ENCODE peak calls at places on chromosomes 3 and 15, in eight cellular contexts. Y, B, N, U, M, W, T and G are unnamed samples.

GRCh38 chr3:111282024-111282423 is 210.4 kb downstream of the NECTIN3 start:
- DNase-seq in W (no peak), B (no peak), T (no peak), N (no peak), U (no peak), M (no peak), Y (no peak), G (no peak)

GRCh38 chr15:43776718-43777292 is at the start of gene ELL3:
- DNase-seq in U (peak), Y (peak), T (peak), M (no peak), W (peak), N (peak), B (peak), G (no peak)

GRCh38 chr15:73389971-73390544 is 21.3 kb upstream of the HCN4 start:
- DNase-seq in Y (no peak), U (no peak), T (no peak), N (no peak), M (no peak), W (no peak), B (peak), G (no peak)

GRCh38 chr3:66609660-66610547 is 109.1 kb upstream of the LRIG1 start:
- DNase-seq in T (peak), Y (no peak), U (peak), B (peak), W (peak), N (peak), M (peak), G (no peak)

GRCh38 chr3:149003653-149004305 is 12.4 kb downstream of the GYG1 start:
- DNase-seq in Y (no peak), N (no peak), W (peak), T (no peak), U (no peak), M (no peak), B (no peak), G (no peak)

GRCh38 chr3:73520931-73521461 is 103.7 kb downstream of the PDZRN3 start:
- DNase-seq in U (no peak), N (no peak), T (no peak), B (no peak), W (peak), Y (no peak), M (no peak), G (no peak)

GRCh38 chr3:97823503-97824004 is 1.7 kb downstream of the CRYBG3 start:
- DNase-seq in N (no peak), U (peak), M (no peak), Y (no peak), B (no peak), W (no peak), T (no peak), G (no peak)

GRCh38 chr3:13837751-13838150 is 42.1 kb downstream of the WNT7A start:
- DNase-seq in T (no peak), W (no peak), Y (no peak), B (no peak), N (no peak), M (no peak), U (no peak), G (no peak)

GRCh38 chr3:121295966-121296365 is 249.8 kb downstream of the POLQ start:
- DNase-seq in N (no peak), U (no peak), W (peak), B (peak), T (no peak), M (peak), Y (no peak), G (no peak)

DNA sequence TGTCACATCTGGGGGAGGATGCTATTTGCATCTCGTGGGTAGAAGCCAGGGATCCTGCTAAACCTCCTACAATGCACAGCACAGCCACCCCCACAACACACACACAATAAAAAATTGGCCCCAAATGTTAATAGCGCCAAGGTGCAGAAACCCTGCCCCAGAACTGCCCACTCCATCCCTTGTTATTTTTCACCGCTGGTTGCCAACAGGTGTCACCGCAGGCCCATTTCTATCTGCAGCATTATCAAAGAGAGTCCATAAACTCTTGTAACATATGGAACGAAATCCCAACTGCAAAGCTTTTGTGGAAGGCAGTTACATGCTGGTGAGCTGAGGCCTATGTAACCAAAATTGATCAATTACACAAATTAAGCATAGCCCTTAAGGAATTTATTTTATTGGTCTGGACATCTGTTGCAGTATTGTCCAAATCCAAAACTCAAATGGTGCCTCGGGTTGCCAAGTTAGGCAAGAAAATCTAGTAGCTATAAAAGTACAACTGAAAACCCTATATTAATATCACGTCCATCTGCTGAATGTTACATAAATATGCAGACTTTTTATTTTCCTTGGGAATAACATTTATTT is 66.2 kb downstream of the SAMMSON start:
- DNase-seq in T (peak), Y (peak), U (no peak), M (no peak), N (peak), B (peak), W (peak), G (peak)
- TF ChIP-seq CTCF in T (no peak), Y (no peak), U (no peak), M (peak), N (peak), B (peak), W (peak), G (no peak)

GRCh38 chr3:47863391-47864128 is 60.6 kb downstream of the DHX30 start:
- DNase-seq in T (no peak), N (no peak), W (no peak), B (no peak), Y (no peak), M (no peak), U (no peak), G (no peak)

GRCh38 chr3:47870156-47870555 is 67.2 kb downstream of the DHX30 start:
- DNase-seq in M (no peak), U (no peak), T (no peak), B (peak), Y (no peak), W (no peak), N (no peak), G (no peak)

GRCh38 chr3:47867451-47868017 is 64.6 kb downstream of the DHX30 start:
- DNase-seq in N (no peak), W (no peak), B (no peak), M (no peak), U (no peak), Y (peak), T (no peak), G (no peak)

GRCh38 chr3:47868306-47868705 is 65.4 kb downstream of the DHX30 start:
- DNase-seq in M (no peak), B (no peak), T (no peak), Y (peak), U (no peak), W (no peak), N (no peak), G (no peak)

DNA sequence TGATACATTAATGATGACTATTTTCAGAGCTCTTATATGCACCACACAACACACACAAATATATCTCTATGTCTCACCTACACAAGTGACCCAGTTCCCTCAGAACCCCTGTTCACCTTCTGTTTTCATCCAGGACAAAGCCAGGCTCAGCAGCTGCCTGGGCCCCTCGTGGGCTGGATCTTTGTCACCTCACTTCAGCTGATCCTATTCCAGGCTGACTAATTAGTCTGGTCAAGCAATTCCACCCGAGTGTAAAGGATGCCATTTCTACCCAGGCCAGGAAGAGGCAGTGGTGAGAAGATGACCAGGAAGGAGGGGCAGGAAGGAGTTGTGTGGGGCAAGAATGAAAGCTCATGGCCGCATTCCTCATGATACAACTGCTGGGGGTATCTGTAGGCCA is 62.3 kb downstream of the DHX30 start:
- DNase-seq in B (peak), N (no peak), U (no peak), M (no peak), W (no peak), Y (peak), T (no peak), G (no peak)
- TF ChIP-seq CTCF in B (peak), N (no peak), U (no peak), M (peak), W (no peak), Y (no peak), T (no peak), G (no peak)

GRCh38 chr3:135965506-135966348 is at the start of gene PPP2R3A:
- DNase-seq in N (peak), U (peak), W (peak), Y (peak), M (peak), T (peak), B (peak), G (peak)

GRCh38 chr3:135967867-135968266 is 2.3 kb downstream of the PPP2R3A start:
- DNase-seq in U (no peak), T (no peak), B (no peak), N (no peak), M (no peak), W (no peak), Y (no peak), G (no peak)

GRCh38 chr3:135966875-135967274 is 1.3 kb downstream of the PPP2R3A start:
- DNase-seq in M (no peak), T (no peak), N (no peak), Y (no peak), W (no peak), U (no peak), B (no peak), G (no peak)

GRCh38 chr3:135965129-135965505 is 411 bp upstream of the PPP2R3A start:
- DNase-seq in M (no peak), W (no peak), Y (no peak), N (no peak), U (no peak), T (no peak), B (no peak), G (no peak)

DNA sequence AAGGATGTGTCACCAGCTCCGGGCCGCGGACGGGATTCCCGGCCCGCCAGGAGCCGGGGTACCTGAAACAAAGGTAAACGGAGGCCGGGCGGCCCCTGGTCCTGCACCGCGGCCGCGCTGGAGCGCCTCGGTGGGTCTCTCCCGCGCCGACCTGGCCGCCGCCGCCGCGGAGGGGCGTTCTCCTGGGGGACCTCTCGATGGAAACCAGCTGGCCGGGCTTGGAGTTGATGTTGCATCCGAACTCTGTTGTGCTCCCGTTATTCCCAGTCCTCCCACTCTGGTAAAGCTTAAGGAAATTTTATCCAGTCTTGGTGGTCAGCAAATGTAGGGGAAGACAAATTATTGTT is 794 bp downstream of the PPP2R3A start:
- DNase-seq in T (peak), N (peak), W (no peak), M (no peak), B (peak), U (no peak), Y (no peak), G (peak)
- TF ChIP-seq CTCF in T (no peak), N (no peak), W (no peak), M (no peak), B (no peak), U (no peak), Y (no peak), G (no peak)

GRCh38 chr3:37544105-37544504 is 317.6 kb upstream of the CTDSPL start:
- DNase-seq in B (no peak), M (no peak), W (no peak), N (no peak), Y (no peak), U (no peak), T (no peak), G (no peak)

GRCh38 chr3:37544869-37545352 is 316.8 kb upstream of the CTDSPL start:
- DNase-seq in M (no peak), T (no peak), W (no peak), Y (no peak), B (no peak), N (no peak), U (no peak), G (no peak)

GRCh38 chr3:37543692-37544091 is 318.0 kb upstream of the CTDSPL start:
- DNase-seq in N (no peak), B (no peak), T (no peak), U (no peak), M (no peak), Y (no peak), W (peak), G (no peak)

GRCh38 chr3:37545479-37545878 is 316.2 kb upstream of the CTDSPL start:
- DNase-seq in Y (no peak), U (no peak), T (no peak), B (no peak), M (no peak), W (no peak), N (no peak), G (no peak)

GRCh38 chr3:37546876-37547275 is 314.8 kb upstream of the CTDSPL start:
- DNase-seq in B (peak), N (no peak), M (no peak), U (no peak), Y (no peak), T (no peak), W (peak), G (no peak)
- TF ChIP-seq CTCF in B (peak), N (no peak), M (peak), U (no peak), Y (no peak), T (no peak), W (peak), G (no peak)

DNA sequence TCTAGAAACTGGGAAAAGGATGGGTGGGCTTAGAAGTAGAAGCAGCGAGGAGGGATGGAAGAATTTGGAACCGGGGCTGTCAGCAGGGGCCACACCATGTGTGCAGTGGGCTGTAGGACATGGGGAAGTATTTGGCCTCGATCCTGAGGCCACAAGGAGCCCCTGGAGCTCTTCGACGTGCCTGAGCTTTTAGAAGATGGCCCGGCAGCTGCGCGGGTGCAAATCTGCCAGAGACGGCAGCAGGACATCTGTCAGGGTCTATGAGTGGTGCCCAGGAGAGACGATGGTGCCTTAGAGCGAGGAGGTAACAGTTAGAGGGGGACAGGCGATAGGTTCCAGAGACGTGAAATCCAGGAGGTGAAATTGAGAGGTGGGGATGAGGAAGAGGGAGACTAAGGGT is 321.1 kb downstream of the UACA start:
- DNase-seq in Y (no peak), W (no peak), T (no peak), M (no peak), U (no peak), B (no peak), N (no peak), G (no peak)
- TF ChIP-seq CTCF in Y (no peak), W (no peak), T (no peak), M (no peak), U (no peak), B (no peak), N (no peak), G (no peak)

DNA sequence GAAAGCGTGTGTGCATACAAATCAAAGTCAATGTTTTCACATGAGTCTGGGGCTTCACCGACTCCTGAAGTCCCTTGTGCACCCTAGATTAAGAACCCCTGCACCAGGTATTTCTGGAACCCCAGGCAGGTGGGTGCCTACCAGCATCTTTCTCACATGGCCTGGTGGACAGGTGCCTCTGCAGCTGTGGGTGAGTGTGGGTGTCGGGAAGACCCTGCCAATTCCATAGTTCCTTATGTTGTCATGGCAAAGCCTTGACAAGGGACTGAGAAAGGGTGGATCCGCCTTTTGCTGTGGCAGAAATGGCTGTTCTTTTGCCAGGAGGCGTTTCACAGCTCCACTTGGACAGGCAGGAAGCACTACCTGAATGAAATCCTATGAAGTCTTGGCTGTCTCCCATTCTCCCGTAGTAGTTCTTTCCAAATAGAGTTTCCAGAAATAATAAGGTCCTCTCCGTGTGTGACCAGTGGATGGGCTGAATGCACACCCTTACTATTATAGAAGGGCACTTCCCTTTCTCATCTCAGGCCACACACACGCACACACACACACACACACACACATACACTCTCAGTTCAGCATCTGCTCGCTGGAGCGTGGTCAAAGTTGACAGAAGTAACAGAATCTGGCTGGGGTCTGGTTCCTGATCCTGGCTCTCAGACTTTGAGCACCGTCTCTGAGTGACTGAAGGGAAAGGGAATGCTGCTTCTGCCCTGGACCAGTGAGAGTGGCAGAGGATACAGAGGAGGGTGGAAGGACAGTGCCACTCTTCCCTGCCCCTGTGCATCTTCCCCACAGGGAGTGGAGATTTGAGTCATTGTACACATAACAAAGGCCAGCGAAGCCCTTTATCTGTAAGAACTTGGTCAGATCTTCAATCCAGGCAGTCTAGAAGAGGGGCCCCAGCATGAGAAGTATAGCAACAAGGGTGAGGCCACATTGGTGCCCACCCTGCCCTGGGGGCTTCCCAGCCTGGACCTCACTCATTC is 38.7 kb downstream of the PDIA5 start:
- DNase-seq in Y (no peak), N (peak), W (no peak), U (no peak), M (no peak), T (no peak), B (no peak), G (no peak)
- TF ChIP-seq CTCF in Y (no peak), N (no peak), W (no peak), U (no peak), M (no peak), T (no peak), B (no peak), G (no peak)